ENCODE peak calls at places on chromosomes 2 and 18, in four cellular contexts. K is adrenal gland; R is natural killer cell; F is CD8-positive, alpha-beta T cell. H is an unnamed sample.

GRCh38 chr2:112674229-112674628 is 28.5 kb downstream of the SLC20A1 start:
- DNase-seq in K (peak), F (no peak), R (no peak), H (no peak)

GRCh38 chr2:144501118-144501517 is 18.8 kb downstream of the ZEB2 start:
- DNase-seq in F (no peak), K (no peak), R (no peak), H (no peak)

GRCh38 chr2:14774569-14774968 is 142.1 kb downstream of the LRATD1 start:
- DNase-seq in F (no peak), K (no peak), R (no peak), H (no peak)

GRCh38 chr2:149330127-149331022 is at the start of gene LYPD6:
- DNase-seq in R (no peak), K (peak), F (no peak), H (no peak)

GRCh38 chr2:149055751-149056150 is 17.3 kb downstream of the LYPD6B start:
- DNase-seq in F (no peak), R (no peak), K (no peak), H (no peak)

GRCh38 chr2:112018846-112019245 is 36.2 kb upstream of the TMEM87B start:
- DNase-seq in K (no peak), R (no peak), F (no peak), H (no peak)

GRCh38 chr2:109128466-109129355 is at the start of gene SH3RF3:
- DNase-seq in R (peak), F (peak), K (peak), H (no peak)

GRCh38 chr2:233426619-233427342 is 72.5 kb downstream of the DGKD start:
- DNase-seq in K (no peak), R (no peak), F (peak), H (no peak)

GRCh38 chr2:36380624-36381481 is 25.3 kb downstream of the CRIM1 start:
- DNase-seq in R (no peak), K (peak), F (no peak), H (no peak)

GRCh38 chr2:23367760-23368159 is 17.2 kb upstream of the KLHL29 start:
- DNase-seq in F (no peak), K (no peak), R (no peak), H (no peak)

GRCh38 chr2:229431331-229431954 is 160.4 kb upstream of the PID1 start:
- DNase-seq in R (no peak), F (no peak), K (no peak), H (no peak)

GRCh38 chr2:109675666-109676345 is 61.6 kb downstream of the SOWAHC start:
- DNase-seq in K (peak), R (no peak), F (no peak), H (no peak)

GRCh38 chr2:171592026-171592555 is 69.8 kb downstream of the CYBRD1 start:
- DNase-seq in F (no peak), R (no peak), K (no peak), H (no peak)

GRCh38 chr18:25896178-25896780 is 194.1 kb downstream of the SS18 start:
- DNase-seq in F (no peak), K (peak), R (no peak), H (no peak)

GRCh38 chr2:60819155-60819862 is 62.1 kb upstream of the REL start:
- DNase-seq in K (peak), F (peak), R (peak), H (peak)

GRCh38 chr2:65715328-65715727 is 282.9 kb upstream of the SPRED2 start:
- DNase-seq in K (no peak), R (no peak), F (no peak), H (no peak)

GRCh38 chr2:145845207-145845894 is 1325.4 kb upstream of the ZEB2 start:
- DNase-seq in K (no peak), F (no peak), R (no peak), H (no peak)

GRCh38 chr2:63850650-63851049 is 9.0 kb downstream of the UGP2 start:
- DNase-seq in F (no peak), R (no peak), K (no peak), H (no peak)

H was measured in activated T-helper 2 cell treated with anti-CD3 and anti-CD28 coated beads, Interferon-gamma antibody, Interleukin-2, Interleukin-4, amounts not matched to agents 10 μg/mL and 5 μg/mL and 100 μg/mL, durations not matched to agents 14 hours and 24 hours and 36 hours.